ENCODE peak calls at places on chromosomes 6 and 20, in six cellular contexts. O, Q, I, W, C and L are unnamed samples.

GRCh38 chr6:6331393-6331792 is 10.9 kb upstream of the F13A1 start:
- DNase-seq in O (no peak), Q (no peak), I (no peak), W (no peak), C (no peak), L (no peak)

GRCh38 chr20:37833172-37833915 is 69.6 kb upstream of the VSTM2L start:
- DNase-seq in O (no peak), Q (no peak), I (no peak), W (no peak), C (no peak), L (no peak)

GRCh38 chr6:52495859-52496396 is 75.8 kb downstream of the EFHC1 start:
- DNase-seq in O (no peak), Q (no peak), I (no peak), W (no peak), C (no peak), L (no peak)

GRCh38 chr20:14582855-14583254 is 245.4 kb upstream of the FLRT3 start:
- DNase-seq in O (no peak), Q (peak), I (no peak), W (no peak), C (no peak), L (no peak)

GRCh38 chr6:20600831-20601230 is 66.6 kb downstream of the CDKAL1 start:
- DNase-seq in O (no peak), Q (peak), I (no peak), W (no peak), C (peak), L (no peak)

GRCh38 chr20:44501448-44501847 is 20.4 kb downstream of the SERINC3 start:
- DNase-seq in O (no peak), Q (no peak), I (no peak), W (no peak), C (no peak), L (no peak)

GRCh38 chr6:98946877-98947410 is 802 bp downstream of the FBXL4 start:
- DNase-seq in O (no peak), Q (peak), I (no peak), W (peak), C (peak), L (peak)

GRCh38 chr20:64198347-64198746 is 34.1 kb downstream of the MYT1 start:
- DNase-seq in O (no peak), Q (no peak), I (no peak), W (no peak), C (no peak), L (no peak)

GRCh38 chr6:41643899-41644269 is 5.6 kb downstream of the MDFI start:
- DNase-seq in O (no peak), Q (no peak), I (no peak), W (no peak), C (no peak), L (no peak)

GRCh38 chr20:17651761-17652388 is 30.2 kb downstream of the RRBP1 start:
- DNase-seq in O (no peak), Q (no peak), I (no peak), W (no peak), C (no peak), L (peak)

GRCh38 chr6:15152720-15153119 is 93.1 kb upstream of the JARID2 start:
- DNase-seq in O (no peak), Q (no peak), I (no peak), W (no peak), C (no peak), L (no peak)

GRCh38 chr6:25889877-25890853 is 16.1 kb upstream of the SLC17A3 start:
- DNase-seq in O (no peak), Q (peak), I (no peak), W (peak), C (peak), L (peak)

GRCh38 chr6:136169356-136169755 is 80.8 kb downstream of the MTFR2 start:
- DNase-seq in O (no peak), Q (no peak), I (no peak), W (no peak), C (no peak), L (no peak)

GRCh38 chr6:20564269-20564668 is 30.0 kb downstream of the CDKAL1 start:
- DNase-seq in O (no peak), Q (no peak), I (no peak), W (no peak), C (no peak), L (peak)

GRCh38 chr6:88922775-88923548 is 40.5 kb downstream of the RNGTT start:
- DNase-seq in O (no peak), Q (peak), I (no peak), W (no peak), C (no peak), L (no peak)

GRCh38 chr6:43943099-43943766 is 173.2 kb downstream of the VEGFA start:
- DNase-seq in O (peak), Q (no peak), I (no peak), W (no peak), C (no peak), L (no peak)

GRCh38 chr6:15374119-15374518 is 128.2 kb downstream of the JARID2 start:
- DNase-seq in O (no peak), Q (no peak), I (no peak), W (no peak), C (no peak), L (no peak)

GRCh38 chr6:87574237-87574636 is 15.6 kb downstream of the RARS2 start:
- DNase-seq in O (no peak), Q (peak), I (no peak), W (no peak), C (no peak), L (no peak)

GRCh38 chr6:128554302-128554701 is 33.9 kb upstream of the PTPRK start:
- DNase-seq in O (no peak), Q (no peak), I (no peak), W (no peak), C (no peak), L (no peak)

GRCh38 chr20:18024606-18025127 is 33.0 kb downstream of the OVOL2 start:
- DNase-seq in O (no peak), Q (no peak), I (no peak), W (no peak), C (no peak), L (no peak)

GRCh38 chr20:12358006-12358654 is 440.4 kb downstream of the BTBD3 start:
- DNase-seq in O (no peak), Q (peak), I (no peak), W (no peak), C (no peak), L (no peak)

GRCh38 chr6:49551126-49551865 is 828 bp downstream of the C6orf141 start:
- DNase-seq in O (no peak), Q (no peak), I (no peak), W (no peak), C (no peak), L (no peak)

GRCh38 chr20:41499961-41500725 is 118.0 kb downstream of the CHD6 start:
- DNase-seq in O (no peak), Q (no peak), I (no peak), W (no peak), C (no peak), L (no peak)

GRCh38 chr6:105898286-105898685 is 187.8 kb upstream of the PRDM1 start:
- DNase-seq in O (no peak), Q (peak), I (peak), W (no peak), C (no peak), L (no peak)

GRCh38 chr6:36603222-36604089 is 9.3 kb downstream of the SRSF3 start:
- DNase-seq in O (no peak), Q (no peak), I (no peak), W (no peak), C (no peak), L (no peak)
- H3K27ac ChIP-seq in O (no peak), Q (no peak), I (no peak), W (no peak), C (no peak), L (no peak)

DNA sequence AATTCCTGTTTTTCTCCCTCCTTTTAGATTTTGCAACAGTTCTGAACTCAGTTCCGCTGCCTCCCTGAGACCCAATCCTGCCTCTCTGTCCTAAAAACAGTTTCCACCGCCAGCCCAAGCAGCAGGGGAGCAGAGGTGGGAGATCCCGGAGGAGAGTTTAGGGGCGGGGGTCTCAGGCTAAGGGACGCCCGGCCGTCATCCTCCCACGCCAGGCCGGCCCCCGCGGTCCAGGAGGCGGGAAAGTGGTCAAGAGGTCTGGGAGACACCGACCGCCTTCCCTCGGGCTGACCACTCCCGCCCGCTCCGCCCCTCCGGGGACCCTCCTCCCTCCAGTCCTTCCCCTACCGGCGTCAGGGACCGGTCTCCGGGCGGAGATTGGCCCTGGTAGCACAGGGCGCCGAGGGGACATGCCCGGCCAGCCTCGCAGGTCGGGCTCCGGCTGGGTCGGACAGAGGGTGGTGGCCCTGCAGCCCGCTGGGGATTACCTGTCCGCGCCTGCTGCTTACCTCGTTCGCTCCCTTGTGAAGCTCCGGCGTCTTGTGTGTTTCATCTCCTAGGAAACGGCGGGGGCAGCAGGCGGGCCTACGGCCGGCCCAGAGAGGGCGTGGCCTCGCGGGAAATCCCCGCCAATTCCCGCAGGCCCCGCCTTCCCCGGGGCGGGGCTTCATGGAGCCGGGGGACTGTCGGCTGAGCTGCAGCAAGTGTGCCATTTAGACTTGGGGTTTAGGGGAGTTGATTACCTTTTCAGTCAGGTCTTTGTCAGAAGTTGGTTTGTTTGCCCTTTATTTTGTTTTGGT is at the start of gene MAK:
- DNase-seq in O (peak), Q (peak), I (peak), W (peak), C (peak), L (peak)
- H3K27ac ChIP-seq in O (peak), Q (peak), I (no peak), W (peak), C (peak), L (no peak)

DNA sequence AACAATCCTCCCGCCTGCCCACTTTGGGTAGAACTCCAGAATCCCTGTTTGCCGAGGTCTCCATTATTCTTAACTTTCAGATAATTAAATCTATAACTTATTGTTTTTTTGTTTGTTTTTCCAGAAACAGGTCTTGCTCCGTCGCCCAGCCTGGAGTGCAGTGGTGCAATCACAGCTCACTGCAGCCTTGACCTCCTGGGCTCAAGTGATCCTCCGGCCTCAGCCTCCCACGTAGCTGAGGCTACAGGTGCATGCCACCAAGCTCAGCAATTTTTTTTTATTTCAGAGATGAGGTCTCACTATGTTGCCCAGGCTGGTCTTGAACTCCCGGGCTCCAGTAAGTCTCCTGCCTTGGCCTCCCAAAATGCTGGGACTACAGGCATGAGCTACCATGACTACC is 28.8 kb downstream of the ZMYND8 start:
- DNase-seq in O (no peak), Q (no peak), I (no peak), W (no peak), C (no peak), L (no peak)
- H3K27ac ChIP-seq in O (no peak), Q (no peak), I (no peak), W (peak), C (no peak), L (peak)

GRCh38 chr20:50555687-50556086 is 45.5 kb downstream of the PTPN1 start:
- DNase-seq in O (no peak), Q (no peak), I (no peak), W (no peak), C (no peak), L (no peak)

GRCh38 chr20:50559856-50560623 is 49.9 kb downstream of the PTPN1 start:
- DNase-seq in O (no peak), Q (no peak), I (no peak), W (no peak), C (no peak), L (no peak)

GRCh38 chr20:50558483-50558925 is 48.3 kb downstream of the PTPN1 start:
- DNase-seq in O (no peak), Q (peak), I (no peak), W (no peak), C (no peak), L (peak)

GRCh38 chr20:50559149-50559548 is 49.0 kb downstream of the PTPN1 start:
- DNase-seq in O (no peak), Q (no peak), I (no peak), W (no peak), C (no peak), L (no peak)

GRCh38 chr20:50557549-50558134 is 47.5 kb downstream of the PTPN1 start:
- DNase-seq in O (no peak), Q (no peak), I (no peak), W (no peak), C (no peak), L (no peak)
- H3K27ac ChIP-seq in O (no peak), Q (peak), I (peak), W (no peak), C (no peak), L (peak)

DNA sequence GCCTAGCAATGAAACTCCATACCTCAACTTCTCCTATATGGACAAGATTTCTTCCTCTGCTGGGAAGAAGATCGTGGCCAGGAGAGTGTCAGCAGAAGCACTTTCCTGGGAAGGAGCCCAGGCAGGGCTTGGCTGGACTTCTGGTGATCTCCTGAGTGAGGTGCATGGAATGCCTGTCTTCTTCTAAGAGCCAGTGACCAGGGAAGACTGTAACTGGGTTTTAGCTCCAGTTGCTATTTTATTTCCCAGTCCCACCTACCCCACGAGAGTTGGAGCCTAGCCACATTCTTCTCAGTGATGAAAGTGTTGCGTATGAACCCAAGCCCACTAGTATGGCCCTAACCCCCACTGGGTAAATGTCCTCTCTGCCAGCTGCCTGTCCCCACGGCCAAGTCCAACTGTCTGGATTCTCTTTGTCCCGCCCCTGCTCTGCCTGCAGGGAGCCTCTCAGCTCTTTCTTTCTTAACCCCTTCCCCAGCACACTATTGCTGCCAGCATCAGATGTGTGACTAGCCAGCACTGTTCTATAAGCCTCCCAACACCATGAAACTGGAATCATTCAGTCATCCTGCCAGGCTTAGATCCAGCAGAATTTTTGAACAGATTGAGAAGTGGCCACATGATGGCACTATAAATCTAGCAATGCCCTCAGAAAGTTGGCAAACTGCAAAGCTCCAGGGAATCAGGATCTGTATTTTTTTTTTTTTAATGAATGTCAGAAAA is 69.8 kb upstream of the FAM184A start:
- DNase-seq in O (no peak), Q (peak), I (peak), W (peak), C (peak), L (peak)
- H3K27ac ChIP-seq in O (peak), Q (no peak), I (no peak), W (peak), C (peak), L (peak)

GRCh38 chr6:37175332-37176267 is 5.6 kb downstream of the PIM1 start:
- DNase-seq in O (no peak), Q (no peak), I (no peak), W (no peak), C (no peak), L (no peak)

GRCh38 chr6:37172991-37173572 is 3.1 kb downstream of the PIM1 start:
- DNase-seq in O (no peak), Q (no peak), I (no peak), W (no peak), C (no peak), L (no peak)

GRCh38 chr6:37173573-37174195 is 3.7 kb downstream of the PIM1 start:
- DNase-seq in O (no peak), Q (no peak), I (no peak), W (no peak), C (no peak), L (no peak)

GRCh38 chr6:37174515-37175331 is 4.8 kb downstream of the PIM1 start:
- DNase-seq in O (no peak), Q (no peak), I (no peak), W (no peak), C (no peak), L (no peak)

DNA sequence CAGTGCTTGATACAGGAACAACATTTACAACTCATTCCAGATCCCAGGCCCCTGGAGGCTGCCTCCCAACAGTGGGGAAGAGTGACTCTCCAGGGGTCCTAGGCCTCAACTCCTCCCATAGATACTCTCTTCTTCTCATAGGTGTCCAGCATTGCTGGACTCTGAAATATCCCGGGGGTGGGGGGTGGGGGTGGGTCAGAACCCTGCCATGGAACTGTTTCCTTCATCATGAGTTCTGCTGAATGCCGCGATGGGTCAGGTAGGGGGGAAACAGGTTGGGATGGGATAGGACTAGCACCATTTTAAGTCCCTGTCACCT is 4.2 kb downstream of the PIM1 start:
- DNase-seq in O (no peak), Q (no peak), I (no peak), W (no peak), C (no peak), L (no peak)
- H3K27ac ChIP-seq in O (peak), Q (no peak), I (no peak), W (no peak), C (no peak), L (no peak)

GRCh38 chr6:113694278-113695077 is 162.7 kb upstream of the MARCKS start:
- DNase-seq in O (no peak), Q (peak), I (no peak), W (no peak), C (no peak), L (no peak)
- H3K27ac ChIP-seq in O (no peak), Q (peak), I (no peak), W (peak), C (no peak), L (no peak)

GRCh38 chr20:62030834-62031434 is 34.7 kb downstream of the TAF4 start:
- DNase-seq in O (no peak), Q (peak), I (no peak), W (no peak), C (no peak), L (peak)
- H3K27ac ChIP-seq in O (no peak), Q (no peak), I (no peak), W (no peak), C (peak), L (peak)

GRCh38 chr20:46361386-46361785 is 45.0 kb downstream of the ELMO2 start:
- DNase-seq in O (no peak), Q (no peak), I (no peak), W (no peak), C (no peak), L (no peak)
- H3K27ac ChIP-seq in O (no peak), Q (no peak), I (peak), W (no peak), C (no peak), L (peak)

GRCh38 chr6:121504227-121504626 is 68.8 kb downstream of the GJA1 start:
- DNase-seq in O (no peak), Q (peak), I (peak), W (no peak), C (no peak), L (peak)
- H3K27ac ChIP-seq in O (peak), Q (peak), I (peak), W (peak), C (no peak), L (peak)